ENCODE peak calls at places on chromosomes 13 and 19, in six cellular contexts. A, Y, F, Q, V and W are unnamed samples.

GRCh38 chr19:5001547-5002131 is 32.7 kb downstream of the KDM4B start:
- DNase-seq in A (peak; percentile 61), Y (no peak), F (no peak), Q (no peak), V (peak; percentile 58), W (peak; percentile 49)

GRCh38 chr13:114263590-114263989 is 17.8 kb upstream of the UPF3A start:
- DNase-seq in A (no peak), Y (no peak), F (no peak), Q (no peak), V (no peak), W (no peak)

GRCh38 chr13:27264181-27264580 is 6.4 kb upstream of the RASL11A start:
- DNase-seq in A (no peak), Y (no peak), F (no peak), Q (no peak), V (no peak), W (no peak)

GRCh38 chr19:43901395-43902390 is 33.4 kb downstream of the ZNF45 start:
- DNase-seq in A (peak; percentile 38), Y (no peak), F (peak; percentile 88), Q (peak; percentile 72), V (peak; percentile 80), W (peak; percentile 88)

GRCh38 chr19:49805822-49806612 is 7.1 kb downstream of the FUZ start:
- DNase-seq in A (no peak), Y (no peak), F (no peak), Q (no peak), V (no peak), W (no peak)

GRCh38 chr13:39148513-39148961 is 110.3 kb downstream of the NHLRC3 start:
- DNase-seq in A (no peak), Y (no peak), F (no peak), Q (no peak), V (no peak), W (no peak)

GRCh38 chr13:64272681-64273080 is 2857.0 kb upstream of the PCDH20 start:
- DNase-seq in A (no peak), Y (no peak), F (no peak), Q (no peak), V (no peak), W (no peak)

GRCh38 chr13:29892149-29892548 is 41.7 kb upstream of the UBL3 start:
- DNase-seq in A (no peak), Y (no peak), F (no peak), Q (no peak), V (no peak), W (no peak)

GRCh38 chr13:98172570-98173405 is 4.3 kb downstream of the RNF113B start:
- DNase-seq in A (no peak), Y (no peak), F (no peak), Q (no peak), V (no peak), W (no peak)

GRCh38 chr19:28289294-28290063 is 923.5 kb downstream of the UQCRFS1 start:
- DNase-seq in A (no peak), Y (no peak), F (no peak), Q (no peak), V (no peak), W (peak; percentile 37)

GRCh38 chr19:40023969-40024368 is 27.1 kb downstream of the ZNF546 start:
- DNase-seq in A (no peak), Y (no peak), F (no peak), Q (no peak), V (no peak), W (no peak)

GRCh38 chr13:110536006-110536693 is 25.4 kb downstream of the RAB20 start:
- DNase-seq in A (no peak), Y (no peak), F (peak; percentile 86), Q (no peak), V (no peak), W (no peak)

GRCh38 chr13:113666951-113667701 is at the start of gene GRK1:
- DNase-seq in A (no peak), Y (no peak), F (peak; percentile 72), Q (peak; percentile 47), V (no peak), W (no peak)

GRCh38 chr19:15291089-15291488 is 41.2 kb downstream of the BRD4 start:
- DNase-seq in A (no peak), Y (no peak), F (peak; percentile 5), Q (no peak), V (no peak), W (no peak)

GRCh38 chr19:18843960-18844359 is 12.2 kb downstream of the UPF1 start:
- DNase-seq in A (no peak), Y (no peak), F (no peak), Q (no peak), V (no peak), W (no peak)

GRCh38 chr19:16342002-16342715 is 17.5 kb downstream of the KLF2 start:
- DNase-seq in A (no peak), Y (no peak), F (no peak), Q (no peak), V (no peak), W (no peak)

GRCh38 chr13:43865892-43866291 is 13.6 kb downstream of the CCDC122 start:
- DNase-seq in A (no peak), Y (no peak), F (no peak), Q (no peak), V (no peak), W (no peak)

GRCh38 chr13:31372454-31372853 is 172.7 kb downstream of the B3GLCT start:
- DNase-seq in A (no peak), Y (peak; percentile 62), F (no peak), Q (no peak), V (no peak), W (no peak)

GRCh38 chr13:113806526-113806925 is 47.5 kb downstream of the TMEM255B start:
- DNase-seq in A (no peak), Y (no peak), F (no peak), Q (no peak), V (no peak), W (no peak)

GRCh38 chr13:99185606-99186005 is 15.0 kb upstream of the UBAC2 start:
- DNase-seq in A (no peak), Y (peak; percentile 49), F (no peak), Q (no peak), V (no peak), W (no peak)

GRCh38 chr19:47663911-47664771 is 49.1 kb upstream of the EHD2 start:
- DNase-seq in A (no peak), Y (peak; percentile 98), F (no peak), Q (peak; percentile 66), V (peak; percentile 59), W (no peak)

GRCh38 chr19:30065680-30066606 is 123.9 kb downstream of the URI1 start:
- DNase-seq in A (no peak), Y (no peak), F (peak; percentile 54), Q (no peak), V (no peak), W (no peak)

GRCh38 chr13:49297338-49297737 is 49.6 kb downstream of the CDADC1 start:
- DNase-seq in A (no peak), Y (no peak), F (no peak), Q (no peak), V (peak; percentile 33), W (no peak)

GRCh38 chr19:677201-677600 is 1.0 kb downstream of the FSTL3 start:
- DNase-seq in A (no peak), Y (no peak), F (no peak), Q (peak; percentile 77), V (peak; percentile 38), W (peak; percentile 51)

GRCh38 chr13:57680609-57681008 is 49.1 kb downstream of the PCDH17 start:
- DNase-seq in A (no peak), Y (no peak), F (no peak), Q (no peak), V (no peak), W (no peak)

GRCh38 chr19:35433448-35433847 is 14.6 kb upstream of the FFAR2 start:
- DNase-seq in A (no peak), Y (no peak), F (no peak), Q (no peak), V (no peak), W (no peak)

GRCh38 chr19:35427187-35427586 is 20.9 kb upstream of the FFAR2 start:
- DNase-seq in A (no peak), Y (no peak), F (no peak), Q (no peak), V (no peak), W (no peak)

GRCh38 chr19:35431147-35431807 is 16.8 kb upstream of the FFAR2 start:
- DNase-seq in A (no peak), Y (no peak), F (no peak), Q (no peak), V (no peak), W (no peak)

GRCh38 chr19:35429698-35430097 is 18.4 kb upstream of the FFAR2 start:
- DNase-seq in A (no peak), Y (no peak), F (no peak), Q (no peak), V (no peak), W (no peak)

GRCh38 chr19:35430382-35431146 is 17.5 kb upstream of the FFAR2 start:
- DNase-seq in A (no peak), Y (no peak), F (no peak), Q (no peak), V (no peak), W (no peak)
- TF ChIP-seq POLR2AphosphoS5 in A (no peak), Y (no peak), F (no peak), Q (no peak), V (no peak), W (no peak)

GRCh38 chr19:54208784-54209057 is 8.1 kb downstream of the RPS9 start:
- DNase-seq in A (no peak), Y (no peak), F (no peak), Q (no peak), V (no peak), W (no peak)
- TF ChIP-seq POLR2AphosphoS5 in A (no peak), Y (no peak), F (no peak), Q (no peak), V (no peak), W (no peak)

DNA sequence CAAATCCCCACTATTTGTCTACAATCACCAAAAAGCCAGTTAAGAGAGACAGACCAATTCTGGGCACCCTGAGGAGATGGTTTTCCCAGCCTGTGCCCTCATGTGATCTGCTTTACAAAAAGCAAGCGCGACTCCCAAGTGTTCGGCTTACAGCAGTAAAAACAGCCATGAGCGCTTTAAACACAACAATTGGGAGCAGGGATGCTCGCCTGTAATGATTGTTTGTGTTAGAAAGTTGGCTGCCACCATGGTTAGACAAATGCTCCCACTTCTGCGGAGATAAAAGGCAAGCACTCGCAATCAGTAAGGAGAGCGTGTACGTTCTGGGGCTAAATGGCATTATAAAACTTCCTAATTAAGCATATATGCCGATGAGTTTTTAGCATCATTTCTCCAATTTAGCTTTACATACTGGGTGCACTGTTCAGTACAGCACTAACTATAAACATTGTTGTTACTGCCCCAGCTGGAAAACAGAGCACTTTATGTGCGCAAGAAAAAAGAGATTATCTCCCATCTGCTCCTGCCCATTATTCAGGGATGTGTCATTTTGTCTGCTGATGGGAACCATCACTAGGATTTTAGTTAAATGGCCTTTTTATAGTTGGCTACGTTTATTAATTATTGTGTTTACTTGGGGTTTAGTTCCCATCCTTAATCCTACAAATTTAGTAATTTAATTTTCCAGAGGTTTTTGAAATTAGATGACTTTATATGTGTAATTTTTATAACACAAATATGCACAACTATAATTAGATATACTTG is 309.3 kb upstream of the MAB21L1 start:
- DNase-seq in A (no peak), Y (no peak), F (no peak), Q (no peak), V (no peak), W (no peak)
- TF ChIP-seq POLR2AphosphoS5 in A (no peak), Y (no peak), F (no peak), Q (no peak), V (no peak), W (no peak)

DNA sequence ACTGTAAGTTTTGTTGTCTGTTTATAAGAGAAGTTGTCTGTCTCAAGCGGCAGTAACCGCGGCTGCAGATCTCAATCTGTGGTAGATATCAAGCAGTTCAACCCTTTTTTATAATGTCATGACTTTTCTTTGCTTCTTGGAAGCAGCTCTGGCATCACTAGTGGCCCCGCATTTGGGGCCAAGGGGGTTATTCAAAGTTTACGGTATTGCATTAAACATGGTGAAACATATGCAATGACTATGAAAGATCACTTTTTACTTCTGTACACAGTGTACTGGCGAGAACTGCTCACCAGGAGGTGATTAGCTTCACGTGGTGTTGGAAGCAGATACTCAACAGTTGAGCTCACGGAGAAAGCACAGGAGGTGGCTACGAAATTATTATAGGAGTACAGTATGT is 4.6 kb upstream of the FFAR3 start:
- DNase-seq in A (no peak), Y (no peak), F (peak; percentile 54), Q (peak; percentile 17), V (no peak), W (no peak)
- TF ChIP-seq POLR2AphosphoS5 in A (no peak), Y (no peak), F (no peak), Q (no peak), V (no peak), W (no peak)